ENCODE peak calls at places on chromosomes 13 and 19, in seven cellular contexts. I is Caco-2, A is GM23248, B is tibial nerve, O is MG63, G is Peyer's patch, J is right lobe of liver. U is an unnamed sample.

GRCh38 chr19:47707135-47707925 is 5.9 kb upstream of the EHD2 start:
- DNase-seq in O (peak; percentile 68), I (peak; percentile 84), J (peak; percentile 76), A (peak; percentile 86), G (peak; percentile 89), B (no peak), U (peak; percentile 73)

GRCh38 chr13:110546933-110547332 is 14.6 kb downstream of the RAB20 start:
- DNase-seq in I (peak; percentile 51), O (peak; percentile 97), J (peak; percentile 78), G (peak; percentile 94), B (peak; percentile 65), A (peak; percentile 52), U (peak; percentile 86)

GRCh38 chr13:113592571-113592970 is 8.0 kb downstream of the TFDP1 start:
- DNase-seq in B (no peak), O (no peak), G (peak; percentile 31), J (peak; percentile 38), A (peak; percentile 25), I (peak; percentile 29), U (no peak)

GRCh38 chr13:51097353-51098043 is 13.6 kb downstream of the C13orf42 start:
- DNase-seq in A (no peak), J (no peak), I (no peak), O (no peak), B (no peak), G (no peak), U (no peak)

GRCh38 chr19:19535311-19536191 is 2.5 kb upstream of the CILP2 start:
- DNase-seq in O (no peak), G (no peak), I (no peak), J (peak; percentile 44), B (no peak), A (no peak), U (no peak)

GRCh38 chr19:40365613-40366401 is 17.3 kb downstream of the PLD3 start:
- DNase-seq in O (no peak), G (peak; percentile 60), B (peak; percentile 44), I (no peak), J (no peak), A (peak; percentile 16), U (peak; percentile 73)

GRCh38 chr19:19964416-19964815 is 63.7 kb downstream of the ZNF93 start:
- DNase-seq in I (no peak), O (no peak), G (no peak), A (no peak), B (no peak), J (no peak), U (no peak)

GRCh38 chr19:43439183-43440063 is 24.7 kb downstream of the TEX101 start:
- DNase-seq in O (peak; percentile 61), A (peak; percentile 91), B (no peak), I (no peak), G (peak; percentile 50), J (no peak), U (no peak)

GRCh38 chr13:33167521-33167920 is 118.0 kb downstream of the STARD13 start:
- DNase-seq in B (no peak), J (no peak), O (no peak), A (no peak), G (no peak), I (no peak), U (no peak)

GRCh38 chr13:98171806-98172569 is 5.1 kb downstream of the RNF113B start:
- DNase-seq in B (peak; percentile 19), O (peak; percentile 92), A (peak; percentile 78), J (no peak), G (no peak), I (no peak), U (peak; percentile 51)

GRCh38 chr19:2260341-2260751 is 4.1 kb upstream of the JSRP1 start:
- DNase-seq in G (no peak), I (no peak), A (peak; percentile 76), O (no peak), B (no peak), J (no peak), U (peak; percentile 58)

GRCh38 chr13:103876571-103876970 is 810.4 kb upstream of the SLC10A2 start:
- DNase-seq in G (no peak), O (no peak), A (peak; percentile 76), I (no peak), J (no peak), B (no peak), U (peak; percentile 18)

GRCh38 chr19:35417278-35417677 is 30.8 kb upstream of the FFAR2 start:
- DNase-seq in A (no peak), G (no peak), J (no peak), I (no peak), O (no peak), B (no peak), U (no peak)

GRCh38 chr13:20192470-20193141 is at the start of gene GJB2:
- DNase-seq in I (no peak), A (peak; percentile 30), O (no peak), J (peak; percentile 74), B (no peak), G (peak; percentile 61), U (no peak)

GRCh38 chr13:34942732-34943674 is 933 bp downstream of the NBEA start:
- DNase-seq in G (peak; percentile 49), I (no peak), A (peak; percentile 36), J (no peak), O (peak; percentile 2), B (no peak), U (no peak)

GRCh38 chr13:22800726-22801401 is 379.9 kb upstream of the SGCG start:
- DNase-seq in O (no peak), B (peak; percentile 15), I (no peak), A (peak; percentile 28), J (no peak), G (no peak), U (peak; percentile 39)
- H3K4me3 ChIP-seq in O (no peak overlapping the region), B (no peak overlapping the region), I (no peak overlapping the region), A (peak overlapping the region; percentile 16), J (no peak overlapping the region), G (no peak overlapping the region), U (no peak overlapping the region)

DNA sequence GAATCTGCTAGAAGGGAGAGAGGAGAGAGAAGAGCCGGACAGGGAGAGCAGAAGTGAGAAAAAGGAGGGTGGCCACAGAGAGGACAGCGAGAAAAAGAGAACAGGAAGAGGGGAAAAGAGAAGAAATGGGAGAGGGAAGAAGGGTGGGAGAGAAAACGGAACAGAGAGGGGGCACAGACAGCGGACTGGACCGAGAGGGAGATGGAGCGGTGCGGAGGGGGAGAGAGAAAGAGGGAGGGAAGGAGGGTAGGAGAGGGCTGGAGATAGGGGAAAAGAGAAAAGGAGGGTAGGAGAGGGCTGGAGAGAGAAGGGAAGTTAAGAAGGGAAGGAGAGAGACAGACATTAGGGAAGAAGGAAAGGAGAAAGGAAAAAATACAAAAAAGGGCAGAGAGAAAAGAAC is 12.1 kb upstream of the GARIN5A start:
- DNase-seq in J (no peak), A (no peak), G (no peak), O (no peak), I (no peak), B (no peak), U (no peak)
- H3K4me3 ChIP-seq in J (no peak overlapping the region), A (no peak overlapping the region), G (no peak overlapping the region), O (no peak overlapping the region), I (no peak overlapping the region), B (no peak overlapping the region), U (no peak overlapping the region)

GRCh38 chr19:7739801-7740659 is 7.3 kb downstream of the CD209 start:
- DNase-seq in J (no peak), B (no peak), O (no peak), G (no peak), A (no peak), I (no peak), U (no peak)

GRCh38 chr19:7737215-7737614 is 5.3 kb upstream of the CLEC4G start:
- DNase-seq in B (no peak), J (no peak), A (no peak), G (peak; percentile 23), I (no peak), O (no peak), U (no peak)

GRCh38 chr19:7736148-7736547 is 4.2 kb upstream of the CLEC4G start:
- DNase-seq in I (no peak), A (no peak), G (peak; percentile 6), B (no peak), J (no peak), O (no peak), U (no peak)

GRCh38 chr19:7739211-7739752 is 7.4 kb upstream of the CLEC4G start:
- DNase-seq in G (no peak), J (no peak), B (no peak), A (no peak), I (no peak), O (no peak), U (no peak)

GRCh38 chr19:7738023-7738422 is 6.1 kb upstream of the CLEC4G start:
- DNase-seq in J (no peak), O (no peak), I (no peak), A (no peak), B (no peak), G (no peak), U (no peak)
- H3K4me3 ChIP-seq in J (no peak overlapping the region), O (no peak overlapping the region), I (no peak overlapping the region), A (no peak overlapping the region), B (no peak overlapping the region), G (no peak overlapping the region), U (no peak overlapping the region)

GRCh38 chr13:26929971-26930730 is 169.6 kb upstream of the GPR12 start:
- DNase-seq in A (peak; percentile 72), I (peak; percentile 78), O (peak; percentile 53), B (peak; percentile 35), J (peak; percentile 66), G (peak; percentile 90), U (peak; percentile 67)
- H3K4me3 ChIP-seq in A (peak overlapping the region; percentile 47), I (no peak overlapping the region), O (peak overlapping the region; percentile 21), B (no peak overlapping the region), J (no peak overlapping the region), G (no peak overlapping the region), U (no peak overlapping the region)

GRCh38 chr19:30425885-30426838 is 54.0 kb downstream of the ZNF536 start:
- DNase-seq in O (no peak), B (no peak), A (no peak), J (no peak), I (no peak), G (no peak), U (no peak)

GRCh38 chr19:30430206-30430734 is 58.1 kb downstream of the ZNF536 start:
- DNase-seq in B (no peak), J (no peak), O (no peak), A (no peak), I (no peak), G (no peak), U (no peak)

GRCh38 chr19:30428856-30429255 is 56.7 kb downstream of the ZNF536 start:
- DNase-seq in J (no peak), B (no peak), G (no peak), A (no peak), O (no peak), I (no peak), U (no peak)

GRCh38 chr19:30426864-30427263 is 54.7 kb downstream of the ZNF536 start:
- DNase-seq in J (no peak), I (no peak), B (no peak), A (no peak), G (no peak), O (no peak), U (no peak)

GRCh38 chr19:30428281-30428680 is 56.1 kb downstream of the ZNF536 start:
- DNase-seq in B (no peak), J (no peak), I (no peak), G (no peak), A (no peak), O (no peak), U (no peak)
- H3K4me3 ChIP-seq in B (no peak overlapping the region), J (no peak overlapping the region), I (no peak overlapping the region), G (no peak overlapping the region), A (no peak overlapping the region), O (no peak overlapping the region), U (no peak overlapping the region)

U was measured in fibroblast of villous mesenchyme.